ENCODE peak calls at places on chromosomes 13 and 19, in eight cellular contexts. Y is kidney, A is brain microvascular endothelial cell, Z is choroid plexus epithelial cell, L is BJ, U is GM23248, D is HFF-Myc, F is fibroblast of the aortic adventitia. V is an unnamed sample.

GRCh38 chr19:49591731-49592485 is 926 bp downstream of the PRR12 start:
- DNase-seq in Y (peak; percentile 86), F (peak; percentile 41), U (peak; percentile 76), Z (peak; percentile 37), D (no peak), A (peak; percentile 19), L (no peak), V (no peak)

GRCh38 chr19:39563408-39563807 is 23.4 kb upstream of the EID2 start:
- DNase-seq in L (no peak), Y (no peak), F (peak; percentile 69), D (no peak), U (peak; percentile 24), A (peak; percentile 11), Z (peak; percentile 8), V (no peak)

GRCh38 chr13:33455291-33455690 is 169.7 kb upstream of the STARD13 start:
- DNase-seq in F (peak; percentile 56), Z (no peak), Y (no peak), U (no peak), L (no peak), D (no peak), A (no peak), V (no peak)

GRCh38 chr19:17244618-17245534 is 843 bp downstream of the NR2F6 start:
- DNase-seq in A (no peak), F (no peak), U (peak; percentile 49), L (no peak), Z (no peak), Y (no peak), D (no peak), V (no peak)

GRCh38 chr19:17841810-17842662 is 5.7 kb downstream of the JAK3 start:
- DNase-seq in U (peak; percentile 91), Z (peak; percentile 92), Y (peak; percentile 96), F (peak; percentile 78), L (no peak), D (no peak), A (peak; percentile 84), V (no peak)

GRCh38 chr13:105311094-105311493 is 1224.4 kb downstream of the EFNB2 start:
- DNase-seq in D (no peak), Z (no peak), U (no peak), F (no peak), L (no peak), A (no peak), Y (no peak), V (no peak)

GRCh38 chr13:37168922-37169321 is 63.5 kb upstream of the CSNK1A1L start:
- DNase-seq in D (no peak), U (no peak), L (no peak), Z (no peak), Y (no peak), A (no peak), F (no peak), V (no peak)

GRCh38 chr13:98475521-98475920 is 101.4 kb downstream of the STK24 start:
- DNase-seq in F (no peak), Z (peak; percentile 57), U (no peak), Y (peak; percentile 70), A (peak; percentile 50), L (no peak), D (no peak), V (no peak)

GRCh38 chr13:25213716-25214115 is 41.6 kb upstream of the AMER2 start:
- DNase-seq in U (peak; percentile 32), Y (no peak), D (peak; percentile 4), Z (no peak), F (no peak), A (no peak), L (no peak), V (no peak)

GRCh38 chr13:76723551-76724232 is 162.5 kb downstream of the KCTD12 start:
- DNase-seq in D (peak; percentile 62), F (peak; percentile 96), A (peak; percentile 92), U (peak; percentile 95), Y (no peak), L (peak; percentile 78), Z (peak; percentile 91), V (peak; percentile 54)

GRCh38 chr13:25375727-25376358 is 4.1 kb downstream of the ATP8A2 start:
- DNase-seq in U (peak; percentile 48), F (peak; percentile 58), L (no peak), D (peak; percentile 5), A (peak; percentile 28), Z (peak; percentile 65), Y (no peak), V (peak; percentile 10)

GRCh38 chr19:45676851-45677263 is 8.8 kb downstream of the GIPR start:
- DNase-seq in F (no peak), L (no peak), A (no peak), Y (peak; percentile 82), Z (no peak), U (no peak), D (no peak), V (no peak)

GRCh38 chr13:59182241-59182640 is 981.5 kb downstream of the DIAPH3 start:
- DNase-seq in Z (peak; percentile 33), U (no peak), Y (no peak), F (no peak), A (no peak), D (no peak), L (no peak), V (no peak)

GRCh38 chr19:13055213-13056051 is 47.2 kb downstream of the LYL1 start:
- DNase-seq in U (peak; percentile 93), A (peak; percentile 70), D (peak; percentile 75), Y (peak; percentile 96), Z (peak; percentile 89), L (peak; percentile 89), F (peak; percentile 96), V (peak; percentile 79)

GRCh38 chr19:13056052-13056660 is 46.5 kb downstream of the LYL1 start:
- DNase-seq in D (peak; percentile 67), F (peak; percentile 78), Z (peak; percentile 66), Y (no peak), A (no peak), U (peak; percentile 92), L (no peak), V (no peak)

GRCh38 chr19:13057744-13058143 is 44.9 kb downstream of the LYL1 start:
- DNase-seq in D (no peak), F (no peak), A (no peak), L (no peak), U (no peak), Z (no peak), Y (no peak), V (no peak)

GRCh38 chr19:13058951-13059660 is 43.6 kb downstream of the LYL1 start:
- DNase-seq in Z (no peak), A (no peak), L (no peak), F (no peak), D (no peak), Y (no peak), U (no peak), V (no peak)

DNA sequence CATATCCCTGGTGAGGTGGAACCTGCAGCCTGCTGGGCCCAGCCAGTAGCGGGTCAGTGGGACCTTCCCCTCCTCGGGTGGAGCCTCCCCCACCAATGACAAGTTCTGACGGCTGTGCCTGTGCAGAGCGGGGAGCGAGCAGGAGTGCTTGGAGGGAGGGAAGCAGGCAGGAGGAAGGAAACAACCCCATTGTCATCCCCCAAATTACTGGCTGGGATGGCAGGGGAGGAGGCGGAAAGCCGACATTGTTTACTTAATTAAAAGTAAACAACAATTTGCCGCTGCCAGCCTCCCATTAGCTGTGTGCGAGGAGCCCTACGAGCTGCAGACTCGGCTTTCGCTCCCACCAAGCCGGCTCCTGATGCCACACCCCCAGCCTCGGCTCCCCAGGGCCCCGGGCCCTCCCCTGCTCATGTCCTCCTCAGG is 45.5 kb downstream of the LYL1 start:
- DNase-seq in U (no peak), Z (no peak), Y (no peak), D (no peak), A (no peak), F (no peak), L (no peak), V (no peak)
- H3K4me3 ChIP-seq in U (no peak overlapping the region), Z (no peak overlapping the region), Y (no peak overlapping the region), D (no peak overlapping the region), A (no peak overlapping the region), F (no peak overlapping the region), L (no peak overlapping the region), V (peak overlapping the region; percentile 4)

GRCh38 chr13:95643009-95643408 is 1.5 kb downstream of the DZIP1 start:
- DNase-seq in D (no peak), Y (no peak), A (no peak), U (no peak), F (no peak), Z (no peak), L (no peak), V (no peak)

GRCh38 chr13:95643814-95644598 is 500 bp downstream of the DZIP1 start:
- DNase-seq in Y (peak; percentile 76), U (peak; percentile 74), A (peak; percentile 37), F (peak; percentile 49), L (no peak), D (no peak), Z (peak; percentile 39), V (no peak)

GRCh38 chr13:95643471-95643813 is 1.1 kb downstream of the DZIP1 start:
- DNase-seq in Z (peak; percentile 63), L (no peak), D (no peak), A (peak; percentile 27), F (peak; percentile 46), U (peak; percentile 58), Y (no peak), V (no peak)

GRCh38 chr13:95641291-95641811 is 3.2 kb downstream of the DZIP1 start:
- DNase-seq in F (no peak), U (peak; percentile 33), Z (no peak), Y (peak; percentile 75), A (no peak), L (no peak), D (no peak), V (no peak)

GRCh38 chr13:95641961-95642621 is 2.4 kb downstream of the DZIP1 start:
- DNase-seq in D (no peak), Z (peak; percentile 68), F (peak; percentile 33), U (peak; percentile 77), L (no peak), Y (peak; percentile 86), A (peak; percentile 31), V (no peak)
- H3K4me3 ChIP-seq in D (peak overlapping the region; percentile 81), Z (peak overlapping the region; percentile 77), F (peak overlapping the region; percentile 76), U (peak overlapping the region; percentile 79), L (peak overlapping the region; percentile 53), Y (peak overlapping the region; percentile 93), A (peak overlapping the region; percentile 76), V (peak overlapping the region; percentile 65)

GRCh38 chr13:94712287-94712811 is at the start of gene SOX21:
- DNase-seq in F (no peak), A (no peak), Z (no peak), L (no peak), Y (peak; percentile 61), U (peak; percentile 19), D (no peak), V (no peak)

GRCh38 chr13:94716016-94716415 is 3.7 kb upstream of the SOX21 start:
- DNase-seq in Y (no peak), A (no peak), D (no peak), U (no peak), F (no peak), Z (peak; percentile 28), L (no peak), V (no peak)

GRCh38 chr13:94712812-94713555 is 639 bp upstream of the SOX21 start:
- DNase-seq in L (peak; percentile 4), A (no peak), Z (peak; percentile 72), D (no peak), U (peak; percentile 70), F (peak; percentile 35), Y (peak; percentile 75), V (no peak)

GRCh38 chr13:94711561-94712286 is 621 bp downstream of the SOX21 start:
- DNase-seq in L (no peak), Y (peak; percentile 75), U (peak; percentile 39), D (no peak), A (no peak), Z (peak; percentile 32), F (no peak), V (no peak)

GRCh38 chr13:94713556-94714182 is 1.3 kb upstream of the SOX21 start:
- DNase-seq in A (no peak), L (no peak), Z (no peak), Y (peak; percentile 63), D (no peak), F (no peak), U (no peak), V (no peak)
- H3K4me3 ChIP-seq in A (no peak overlapping the region), L (no peak overlapping the region), Z (no peak overlapping the region), Y (no peak overlapping the region), D (no peak overlapping the region), F (no peak overlapping the region), U (no peak overlapping the region), V (no peak overlapping the region)

GRCh38 chr13:30165791-30166190 is 141.6 kb downstream of the KATNAL1 start:
- DNase-seq in L (no peak), U (peak; percentile 4), F (peak; percentile 43), D (no peak), A (peak; percentile 7), Y (no peak), Z (peak; percentile 41), V (no peak)
- H3K4me3 ChIP-seq in L (no peak overlapping the region), U (no peak overlapping the region), F (no peak overlapping the region), D (no peak overlapping the region), A (no peak overlapping the region), Y (peak overlapping the region; percentile 51), Z (no peak overlapping the region), V (no peak overlapping the region)